ENCODE peak calls at places on chromosomes 3 and 15, in seven cellular contexts. U, Q, P, D, L, B and H are unnamed samples.

GRCh38 chr15:80822666-80823065 is 43.5 kb downstream of the CEMIP start:
- DNase-seq in U (no peak), Q (no peak), P (no peak), D (no peak), L (no peak), B (no peak), H (no peak)

GRCh38 chr3:187223799-187224198 is 26.5 kb downstream of the RTP1 start:
- DNase-seq in U (no peak), Q (no peak), P (no peak), D (peak; percentile 45), L (no peak), B (no peak), H (no peak)

GRCh38 chr15:74568594-74568993 is 27.6 kb downstream of the ARID3B start:
- DNase-seq in U (no peak), Q (no peak), P (no peak), D (no peak), L (no peak), B (no peak), H (no peak)

GRCh38 chr15:69783211-69783610 is 314.5 kb downstream of the TLE3 start:
- DNase-seq in U (no peak), Q (no peak), P (no peak), D (no peak), L (no peak), B (no peak), H (no peak)

GRCh38 chr3:171129827-171130226 is 103.3 kb upstream of the SLC2A2 start:
- DNase-seq in U (no peak), Q (no peak), P (no peak), D (peak; percentile 66), L (no peak), B (no peak), H (no peak)

GRCh38 chr3:122739172-122739571 is 54.5 kb downstream of the HSPBAP1 start:
- DNase-seq in U (no peak), Q (no peak), P (no peak), D (no peak), L (no peak), B (no peak), H (no peak)

GRCh38 chr3:190830031-190830430 is 32.5 kb downstream of the GMNC start:
- DNase-seq in U (no peak), Q (no peak), P (no peak), D (no peak), L (no peak), B (no peak), H (peak; percentile 55)

GRCh38 chr3:152466784-152467183 is 198.1 kb downstream of the MBNL1 start:
- DNase-seq in U (peak; percentile 46), Q (no peak), P (no peak), D (peak; percentile 74), L (peak; percentile 19), B (no peak), H (no peak)

DNA sequence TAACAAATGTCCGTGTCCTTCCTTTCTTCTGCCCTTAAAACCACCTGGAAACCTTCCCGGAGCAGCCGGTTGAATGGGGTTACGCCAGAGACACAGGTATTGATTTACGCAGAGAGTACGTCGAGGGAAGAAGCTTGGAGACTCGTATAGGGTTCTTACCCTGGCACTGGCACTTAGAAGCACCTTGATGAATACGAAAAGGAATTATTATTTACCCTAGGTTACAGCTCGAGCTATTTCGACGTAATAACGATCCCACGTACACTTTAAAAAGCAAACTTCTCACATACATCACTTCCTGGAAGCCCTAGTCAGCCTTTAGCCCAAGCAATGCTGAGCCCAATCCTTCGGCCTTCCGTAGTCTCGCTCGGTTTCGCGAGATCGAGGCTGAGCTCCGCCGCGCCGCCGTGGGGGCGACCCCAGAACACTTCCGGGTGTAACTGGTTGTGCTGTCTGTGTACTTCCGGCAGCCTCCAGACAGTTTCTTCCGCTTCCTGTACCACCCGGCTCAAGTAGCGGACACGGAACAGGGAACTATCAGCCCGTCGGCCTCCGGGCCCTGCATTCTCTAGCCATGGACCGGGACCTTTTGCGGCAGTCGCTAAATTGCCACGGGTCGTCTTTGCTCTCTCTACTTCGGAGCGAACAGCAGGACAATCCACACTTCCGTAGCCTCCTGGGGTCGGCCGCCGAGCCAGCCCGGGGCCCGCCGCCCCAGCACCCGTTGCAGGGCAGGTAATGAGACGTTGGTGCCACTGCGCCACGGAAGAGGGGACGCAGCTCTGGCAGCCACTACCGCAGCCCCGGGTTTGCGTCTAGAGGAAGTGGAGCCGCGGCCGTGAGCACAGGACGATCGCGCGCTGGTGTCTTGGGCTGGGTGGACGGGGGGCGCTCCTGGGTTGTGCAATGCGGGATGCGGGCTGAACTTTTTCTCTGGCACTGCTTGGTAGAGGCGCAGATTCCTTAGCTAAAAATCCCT is at the start of gene TTC14:
- DNase-seq in U (peak; percentile 92), Q (peak; percentile 91), P (peak; percentile 84), D (peak; percentile 94), L (peak; percentile 93), B (peak; percentile 94), H (peak; percentile 92)
- TF ChIP-seq POLR2A in U (peak; percentile 65), Q (peak; percentile 67), P (no peak), D (peak; percentile 59), L (peak; percentile 88), B (peak; percentile 68), H (peak; percentile 64)

GRCh38 chr3:149472393-149472792 is 2.1 kb upstream of the TM4SF4 start:
- DNase-seq in U (no peak), Q (no peak), P (no peak), D (peak; percentile 59), L (no peak), B (no peak), H (no peak)

GRCh38 chr3:149468504-149469212 is 5.8 kb upstream of the TM4SF4 start:
- DNase-seq in U (no peak), Q (peak; percentile 67), P (no peak), D (no peak), L (no peak), B (peak; percentile 83), H (no peak)

GRCh38 chr3:149473991-149474819 is at the start of gene TM4SF4:
- DNase-seq in U (peak; percentile 69), Q (no peak), P (no peak), D (no peak), L (no peak), B (no peak), H (no peak)

GRCh38 chr3:149473314-149473990 is 1.0 kb upstream of the TM4SF4 start:
- DNase-seq in U (peak; percentile 97), Q (peak; percentile 89), P (no peak), D (peak; percentile 85), L (no peak), B (no peak), H (peak; percentile 80)

DNA sequence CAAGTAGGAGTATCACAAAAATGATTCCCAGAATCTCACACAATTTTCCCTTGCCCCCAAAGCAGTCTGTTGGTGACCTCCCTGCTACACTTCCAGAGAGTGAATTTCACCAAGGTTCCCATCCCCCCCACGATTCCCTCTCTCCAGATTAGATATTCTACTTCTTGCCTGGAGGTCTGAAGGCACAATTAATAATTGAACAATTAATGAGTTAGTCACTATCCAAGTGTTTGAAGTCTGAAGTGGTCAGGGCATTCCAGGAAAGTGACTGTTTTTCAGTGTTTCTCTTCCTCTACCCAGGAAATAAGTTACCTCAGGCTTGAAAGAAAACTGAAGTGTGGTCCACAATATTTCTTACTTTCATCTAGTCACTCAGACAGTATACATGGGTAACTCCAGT is 2.5 kb upstream of the TM4SF4 start:
- DNase-seq in U (peak; percentile 37), Q (no peak), P (no peak), D (peak; percentile 52), L (no peak), B (no peak), H (no peak)
- H3K4me1 ChIP-seq in U (peaks cover 73% of the 10 kb centered on the region), Q (peaks cover 90% of the 10 kb centered on the region), P (peaks cover 29% of the 10 kb centered on the region), D (peaks cover 26% of the 10 kb centered on the region), L (no peaks in the 10 kb centered on the region), B (no peaks in the 10 kb centered on the region), H (peaks cover 30% of the 10 kb centered on the region)

DNA sequence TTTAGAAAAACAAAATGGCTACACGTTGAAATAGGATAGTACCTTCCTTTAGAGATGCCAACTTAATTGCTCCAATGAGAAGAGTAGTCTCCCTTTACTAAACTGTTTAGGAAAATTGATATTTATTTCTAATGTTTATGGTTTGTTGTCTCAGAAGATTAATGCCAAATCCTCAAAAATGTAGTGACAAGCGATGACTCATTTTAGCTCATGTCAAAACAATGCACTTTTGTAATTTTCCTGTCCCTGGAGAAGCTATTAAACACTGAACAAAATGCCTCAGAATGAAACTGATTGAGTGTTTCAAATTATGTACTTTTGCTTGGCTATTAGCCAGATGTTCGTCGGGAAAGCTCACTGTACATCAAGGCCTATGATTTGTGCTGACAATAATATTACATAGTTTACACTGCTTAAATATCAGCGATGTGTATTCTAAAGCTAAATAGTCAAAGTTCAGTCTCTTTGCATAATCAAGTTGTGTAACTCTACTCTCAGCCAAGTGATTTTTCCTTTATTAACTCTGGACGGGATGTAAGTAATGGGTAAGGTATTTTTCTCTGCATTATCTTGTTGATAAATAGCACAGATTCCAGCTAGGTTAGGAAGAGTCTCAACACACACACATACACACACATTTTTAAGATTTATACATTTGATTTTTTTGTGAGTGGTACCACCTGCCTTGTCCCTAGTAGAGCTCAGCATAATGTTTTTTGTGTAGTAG is 83.7 kb downstream of the CMSS1 start:
- DNase-seq in U (peak; percentile 58), Q (no peak), P (no peak), D (peak; percentile 77), L (no peak), B (no peak), H (no peak)
- H3K4me3 ChIP-seq in U (peak overlapping the region; percentile 10), Q (no peak overlapping the region), P (no peak overlapping the region), D (peak overlapping the region; percentile 5), L (no peak overlapping the region), B (no peak overlapping the region), H (no peak overlapping the region)

GRCh38 chr3:42190701-42191442 is 75.1 kb downstream of the CCK start:
- DNase-seq in U (peak; percentile 61), Q (peak; percentile 72), P (peak; percentile 68), D (peak; percentile 52), L (peak; percentile 72), B (peak; percentile 73), H (peak; percentile 65)
- TF ChIP-seq POLR2A in U (no peak), Q (no peak), P (no peak), D (no peak), L (no peak), B (no peak), H (no peak)

GRCh38 chr15:91863621-91864255 is 10.2 kb downstream of the SLCO3A1 start:
- DNase-seq in U (no peak), Q (no peak), P (no peak), D (no peak), L (no peak), B (no peak), H (no peak)
- H3K4me1 ChIP-seq in U (peaks cover 32% of the 10 kb centered on the region), Q (peaks cover 18% of the 10 kb centered on the region), P (peaks cover 5% of the 10 kb centered on the region), D (peaks cover 17% of the 10 kb centered on the region), L (no peaks in the 10 kb centered on the region), B (no peaks in the 10 kb centered on the region), H (peaks cover 61% of the 10 kb centered on the region)

DNA sequence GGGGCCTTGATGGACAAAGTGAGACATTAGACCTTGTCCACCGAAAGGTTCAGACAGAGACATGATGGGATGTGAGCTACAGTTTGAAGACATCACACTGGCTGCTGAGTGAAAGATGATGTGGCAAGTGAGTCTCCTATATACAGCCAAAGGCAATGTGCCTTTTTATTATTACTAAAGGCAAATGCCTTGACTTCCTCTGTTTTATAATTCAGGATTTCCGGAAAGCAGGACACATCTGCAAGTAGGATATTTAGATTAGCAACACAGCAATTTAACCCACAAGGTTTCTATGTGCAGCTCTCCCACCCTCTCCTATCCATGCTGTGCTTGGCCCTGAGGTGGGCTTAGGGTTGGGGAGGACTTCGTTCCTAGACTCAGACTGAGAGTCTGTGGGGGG is 20.7 kb downstream of the SPATA12 start:
- DNase-seq in U (no peak), Q (no peak), P (no peak), D (no peak), L (no peak), B (no peak), H (no peak)
- H3K4me3 ChIP-seq in U (no peak overlapping the region), Q (no peak overlapping the region), P (no peak overlapping the region), D (no peak overlapping the region), L (no peak overlapping the region), B (no peak overlapping the region), H (no peak overlapping the region)